ENCODE peak calls at places on chromosomes 11 and 22, in five cellular contexts. One of them, this sample, is unnamed.

GRCh38 chr11:117657801-117658200 is 139.2 kb downstream of the DSCAML1 start:
- DNase-seq in endothelial cell of umbilical vein: no peak
- DNase-seq in endodermal cell: no peak
- DNase-seq in A549: no peak
- DNase-seq in fibroblast of the aortic adventitia: no peak
- DNase-seq in this sample: no peak

GRCh38 chr11:65225284-65226102 is 36.3 kb upstream of the POLA2 start:
- DNase-seq in fibroblast of the aortic adventitia: peak; percentile 68
- DNase-seq in endodermal cell: peak; percentile 89
- DNase-seq in endothelial cell of umbilical vein: peak; percentile 55
- DNase-seq in A549: peak; percentile 32
- DNase-seq in this sample: peak; percentile 40

GRCh38 chr11:13313005-13313819 is 35.6 kb downstream of the BMAL1 start:
- DNase-seq in A549: no peak
- DNase-seq in fibroblast of the aortic adventitia: no peak
- DNase-seq in endodermal cell: no peak
- DNase-seq in endothelial cell of umbilical vein: no peak
- DNase-seq in this sample: no peak

GRCh38 chr11:65662802-65663633 is at the start of gene RELA:
- DNase-seq in endothelial cell of umbilical vein: peak; percentile 92
- DNase-seq in A549: peak; percentile 91
- DNase-seq in endodermal cell: peak; percentile 96
- DNase-seq in fibroblast of the aortic adventitia: peak; percentile 94
- DNase-seq in this sample: peak; percentile 86

GRCh38 chr22:36111316-36111715 is 49.2 kb downstream of the APOL3 start:
- DNase-seq in endothelial cell of umbilical vein: no peak
- DNase-seq in endodermal cell: no peak
- DNase-seq in A549: no peak
- DNase-seq in fibroblast of the aortic adventitia: no peak
- DNase-seq in this sample: no peak

GRCh38 chr11:100640646-100641045 is 46.4 kb upstream of the ARHGAP42 start:
- DNase-seq in A549: no peak
- DNase-seq in fibroblast of the aortic adventitia: no peak
- DNase-seq in endothelial cell of umbilical vein: no peak
- DNase-seq in endodermal cell: no peak
- DNase-seq in this sample: peak; percentile 15

GRCh38 chr22:40177738-40178416 is at the start of gene TNRC6B:
- DNase-seq in endothelial cell of umbilical vein: peak; percentile 96
- DNase-seq in fibroblast of the aortic adventitia: peak; percentile 98
- DNase-seq in endodermal cell: peak; percentile 90
- DNase-seq in A549: peak; percentile 94
- DNase-seq in this sample: peak; percentile 80

GRCh38 chr11:1760351-1761109 is 3.2 kb downstream of the CTSD start:
- DNase-seq in fibroblast of the aortic adventitia: no peak
- DNase-seq in endothelial cell of umbilical vein: peak; percentile 40
- DNase-seq in A549: no peak
- DNase-seq in endodermal cell: no peak
- DNase-seq in this sample: no peak

GRCh38 chr11:64933213-64933934 is 2.3 kb downstream of the GPHA2 start:
- DNase-seq in fibroblast of the aortic adventitia: no peak
- DNase-seq in endodermal cell: no peak
- DNase-seq in endothelial cell of umbilical vein: no peak
- DNase-seq in A549: no peak
- DNase-seq in this sample: no peak

GRCh38 chr11:19604679-19605375 is 107.8 kb upstream of the NAV2 start:
- DNase-seq in fibroblast of the aortic adventitia: peak; percentile 43
- DNase-seq in endothelial cell of umbilical vein: no peak
- DNase-seq in endodermal cell: no peak
- DNase-seq in A549: no peak
- DNase-seq in this sample: no peak

GRCh38 chr11:2801711-2802388 is 83.7 kb downstream of the CDKN1C start:
- DNase-seq in A549: no peak
- DNase-seq in endothelial cell of umbilical vein: no peak
- DNase-seq in endodermal cell: peak; percentile 12
- DNase-seq in fibroblast of the aortic adventitia: no peak
- DNase-seq in this sample: peak; percentile 2

GRCh38 chr22:33579448-33580093 is 340.7 kb downstream of the LARGE1 start:
- DNase-seq in A549: peak; percentile 68
- DNase-seq in endodermal cell: peak; percentile 94
- DNase-seq in fibroblast of the aortic adventitia: peak; percentile 57
- DNase-seq in endothelial cell of umbilical vein: no peak
- DNase-seq in this sample: peak; percentile 33

GRCh38 chr11:3156661-3157311 is 8.3 kb downstream of the OSBPL5 start:
- DNase-seq in endothelial cell of umbilical vein: no peak
- DNase-seq in fibroblast of the aortic adventitia: no peak
- DNase-seq in A549: no peak
- DNase-seq in endodermal cell: no peak
- DNase-seq in this sample: peak; percentile 3

GRCh38 chr11:86089659-86090058 is 20.8 kb upstream of the PICALM start:
- DNase-seq in endothelial cell of umbilical vein: no peak
- DNase-seq in endodermal cell: no peak
- DNase-seq in A549: no peak
- DNase-seq in fibroblast of the aortic adventitia: peak; percentile 53
- DNase-seq in this sample: no peak

GRCh38 chr11:14144905-14145304 is 182.4 kb downstream of the SPON1 start:
- DNase-seq in endodermal cell: no peak
- DNase-seq in fibroblast of the aortic adventitia: no peak
- DNase-seq in endothelial cell of umbilical vein: no peak
- DNase-seq in A549: no peak
- DNase-seq in this sample: no peak

GRCh38 chr11:70140859-70141489 is 62.1 kb upstream of the FADD start:
- DNase-seq in endothelial cell of umbilical vein: no peak
- DNase-seq in endodermal cell: peak; percentile 72
- DNase-seq in A549: no peak
- DNase-seq in fibroblast of the aortic adventitia: no peak
- DNase-seq in this sample: no peak

GRCh38 chr11:16299884-16300778 is 56.2 kb downstream of the SOX6 start:
- DNase-seq in endothelial cell of umbilical vein: no peak
- DNase-seq in fibroblast of the aortic adventitia: no peak
- DNase-seq in endodermal cell: no peak
- DNase-seq in A549: no peak
- DNase-seq in this sample: no peak

GRCh38 chr11:292211-293121 is 3.5 kb downstream of the PGGHG start:
- DNase-seq in A549: no peak
- DNase-seq in endodermal cell: peak; percentile 34
- DNase-seq in fibroblast of the aortic adventitia: no peak
- DNase-seq in endothelial cell of umbilical vein: no peak
- DNase-seq in this sample: no peak

GRCh38 chr11:74678041-74678440 is 53.2 kb downstream of the CHRDL2 start:
- DNase-seq in endothelial cell of umbilical vein: no peak
- DNase-seq in fibroblast of the aortic adventitia: no peak
- DNase-seq in A549: no peak
- DNase-seq in endodermal cell: peak; percentile 31
- DNase-seq in this sample: no peak

GRCh38 chr11:119434531-119435330 is 11.8 kb upstream of the THY1 start:
- DNase-seq in fibroblast of the aortic adventitia: no peak
- DNase-seq in endodermal cell: no peak
- DNase-seq in A549: no peak
- DNase-seq in endothelial cell of umbilical vein: no peak
- DNase-seq in this sample: peak; percentile 64

GRCh38 chr22:32329202-32329645 is 28.4 kb upstream of the RFPL3 start:
- DNase-seq in endodermal cell: peak; percentile 25
- DNase-seq in endothelial cell of umbilical vein: no peak
- DNase-seq in A549: no peak
- DNase-seq in fibroblast of the aortic adventitia: no peak
- DNase-seq in this sample: no peak

GRCh38 chr22:40641269-40641668 is 4.8 kb upstream of the MRTFA start:
- DNase-seq in endodermal cell: peak; percentile 56
- DNase-seq in A549: peak; percentile 44
- DNase-seq in fibroblast of the aortic adventitia: no peak
- DNase-seq in endothelial cell of umbilical vein: no peak
- DNase-seq in this sample: no peak

GRCh38 chr22:40533712-40534378 is 102.7 kb downstream of the MRTFA start:
- DNase-seq in endodermal cell: no peak
- DNase-seq in A549: peak; percentile 70
- DNase-seq in fibroblast of the aortic adventitia: peak; percentile 47
- DNase-seq in endothelial cell of umbilical vein: peak; percentile 52
- DNase-seq in this sample: no peak

GRCh38 chr11:18727499-18728236 is 1.7 kb upstream of the IGSF22 start:
- DNase-seq in fibroblast of the aortic adventitia: peak; percentile 20
- DNase-seq in endothelial cell of umbilical vein: peak; percentile 41
- DNase-seq in endodermal cell: peak; percentile 93
- DNase-seq in A549: peak; percentile 44
- DNase-seq in this sample: peak; percentile 48

DNA sequence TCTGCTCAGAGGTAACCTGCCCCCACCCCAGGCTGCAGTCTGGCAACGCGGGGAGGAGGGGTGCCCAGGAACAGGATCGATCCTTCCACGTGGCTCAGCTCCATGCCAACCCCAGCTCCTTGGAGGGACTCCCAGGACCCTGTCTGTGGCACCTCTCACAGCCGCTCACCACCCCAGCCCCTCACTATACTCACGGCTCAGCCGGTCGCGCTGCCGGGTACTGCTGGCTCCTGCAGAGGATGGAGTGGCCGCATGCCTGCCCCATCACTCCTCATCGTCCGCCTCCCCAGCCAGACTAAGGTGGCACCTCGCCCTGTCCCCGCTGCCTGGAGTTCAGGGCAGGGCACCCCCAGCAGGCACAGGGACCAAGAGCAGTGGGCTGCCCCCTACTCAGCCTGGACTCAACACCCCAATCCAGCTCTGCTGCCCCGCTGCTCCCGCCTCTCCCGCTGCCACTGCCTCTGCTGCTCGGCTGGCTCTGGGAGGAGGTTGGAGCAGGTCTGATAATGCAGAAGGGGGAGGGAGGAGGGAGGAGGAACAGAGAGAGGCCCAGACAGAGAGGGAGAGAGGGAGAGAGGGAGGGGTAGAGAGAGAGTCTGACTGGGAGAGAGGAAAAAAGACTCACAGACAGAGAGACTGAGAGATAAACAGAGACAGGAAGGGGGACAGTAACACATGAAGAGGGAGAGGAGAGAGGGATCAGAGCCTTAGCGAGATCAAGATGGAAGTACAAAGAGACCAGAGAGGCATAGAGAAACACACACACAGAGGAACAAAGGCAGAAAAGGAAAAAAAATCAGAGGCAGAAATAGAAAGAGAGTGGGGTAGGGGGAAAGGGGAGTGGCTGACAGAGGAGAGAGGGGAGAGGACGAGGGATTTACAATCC is at the start of gene PDE2A:
- DNase-seq in endodermal cell: peak; percentile 85
- DNase-seq in A549: no peak
- DNase-seq in endothelial cell of umbilical vein: no peak
- DNase-seq in fibroblast of the aortic adventitia: no peak
- DNase-seq in this sample: peak; percentile 86
- H3K4me3 ChIP-seq in endodermal cell: no peak within 1 kb of the TSS
- H3K4me3 ChIP-seq in A549: no peak within 1 kb of the TSS
- H3K4me3 ChIP-seq in endothelial cell of umbilical vein: no peak within 1 kb of the TSS
- H3K4me3 ChIP-seq in fibroblast of the aortic adventitia: no peak within 1 kb of the TSS
- H3K4me3 ChIP-seq in this sample: peak within 1 kb of the TSS; percentile 98

GRCh38 chr22:43957871-43958270 is 2.6 kb downstream of the SAMM50 start:
- DNase-seq in fibroblast of the aortic adventitia: peak; percentile 39
- DNase-seq in endodermal cell: no peak
- DNase-seq in endothelial cell of umbilical vein: no peak
- DNase-seq in A549: peak; percentile 7
- DNase-seq in this sample: no peak
- H3K4me3 ChIP-seq in fibroblast of the aortic adventitia: no peak overlapping the region
- H3K4me3 ChIP-seq in endodermal cell: no peak overlapping the region
- H3K4me3 ChIP-seq in endothelial cell of umbilical vein: no peak overlapping the region
- H3K4me3 ChIP-seq in A549: no peak overlapping the region
- H3K4me3 ChIP-seq in this sample: no peak overlapping the region

DNA sequence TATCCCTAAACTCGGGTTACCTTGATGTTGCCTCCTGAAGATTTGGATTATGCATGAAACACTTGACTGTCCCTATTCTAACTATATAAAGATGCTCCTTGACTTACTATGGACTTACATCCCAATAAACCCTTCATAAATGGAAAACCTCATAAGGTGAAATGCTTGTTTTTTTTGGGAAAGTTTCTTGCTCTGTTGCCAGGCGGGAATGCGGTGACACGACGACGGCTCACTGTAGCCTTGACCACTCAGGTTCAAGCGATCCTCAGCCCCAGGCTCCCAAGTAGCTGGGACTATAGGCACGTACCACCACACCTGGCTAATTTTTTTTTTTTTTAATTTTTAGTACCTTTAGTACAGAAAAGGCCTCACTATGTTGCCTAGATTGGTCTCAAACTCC is 10.6 kb downstream of the MAPK1 start:
- DNase-seq in fibroblast of the aortic adventitia: no peak
- DNase-seq in A549: no peak
- DNase-seq in endodermal cell: no peak
- DNase-seq in endothelial cell of umbilical vein: no peak
- DNase-seq in this sample: no peak
- H3K4me3 ChIP-seq in fibroblast of the aortic adventitia: no peak overlapping the region
- H3K4me3 ChIP-seq in A549: no peak overlapping the region
- H3K4me3 ChIP-seq in endodermal cell: no peak overlapping the region
- H3K4me3 ChIP-seq in endothelial cell of umbilical vein: no peak overlapping the region
- H3K4me3 ChIP-seq in this sample: no peak overlapping the region

DNA sequence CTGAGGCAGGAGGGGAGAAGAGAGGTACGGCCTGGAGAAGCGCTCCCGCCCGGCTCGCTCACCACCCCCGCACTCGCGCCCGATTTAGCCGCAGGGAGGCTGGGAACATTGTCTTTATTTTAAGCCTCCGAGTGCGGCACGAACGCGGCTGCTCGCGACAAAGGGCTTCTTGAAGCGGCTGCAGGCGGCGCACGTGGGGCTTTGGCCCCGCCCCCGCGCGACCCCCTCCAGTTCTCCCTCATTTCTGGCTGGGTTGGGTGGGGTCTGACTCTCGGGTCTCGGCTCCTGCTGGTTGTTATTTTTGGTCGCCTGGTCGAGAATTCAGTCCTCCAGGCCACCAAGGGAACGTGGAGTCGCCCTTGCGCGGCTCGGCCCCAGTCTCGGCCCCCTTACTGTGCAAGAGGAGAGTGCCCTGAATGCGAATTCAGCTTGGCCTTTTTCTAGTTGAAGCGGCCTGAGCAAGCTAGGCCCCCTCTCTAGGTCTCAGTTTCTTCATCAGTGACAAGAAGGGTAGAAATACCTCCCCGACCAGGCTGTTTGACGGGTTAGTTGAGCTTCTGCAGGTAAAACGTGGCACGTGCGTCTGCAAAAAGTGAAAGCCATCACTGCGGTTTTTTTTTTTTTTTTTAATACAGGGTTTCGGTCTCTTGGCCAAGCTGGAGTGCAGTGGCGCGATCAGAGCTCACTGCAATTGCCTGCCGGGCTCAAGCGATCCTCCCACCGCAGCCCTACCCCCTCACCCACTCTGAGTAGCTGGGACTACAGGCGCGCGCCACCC is 2.7 kb upstream of the CHRM1 start:
- DNase-seq in endodermal cell: peak; percentile 78
- DNase-seq in A549: no peak
- DNase-seq in endothelial cell of umbilical vein: no peak
- DNase-seq in fibroblast of the aortic adventitia: no peak
- DNase-seq in this sample: no peak
- H3K4me3 ChIP-seq in endodermal cell: peak overlapping the region; percentile 53
- H3K4me3 ChIP-seq in A549: peak overlapping the region; percentile 49
- H3K4me3 ChIP-seq in endothelial cell of umbilical vein: no peak overlapping the region
- H3K4me3 ChIP-seq in fibroblast of the aortic adventitia: peak overlapping the region; percentile 22
- H3K4me3 ChIP-seq in this sample: no peak overlapping the region

This sample was measured in BE2C.